ENCODE peak calls at places on chromosomes 6 and 20, in seven cellular contexts. One of them, this sample, is unnamed.

GRCh38 chr20:37315293-37316110 is 26.0 kb downstream of the MANBAL start:
- DNase-seq in AG10803: peak; percentile 87
- DNase-seq in body of pancreas: peak; percentile 33
- DNase-seq in astrocyte of the spinal cord: peak; percentile 61
- DNase-seq in left ventricle myocardium inferior: peak; percentile 86
- DNase-seq in ovary: peak; percentile 82
- DNase-seq in fibroblast of pulmonary artery: peak; percentile 76
- DNase-seq in this sample: no peak

GRCh38 chr6:90900034-90900433 is 313.2 kb upstream of the MAP3K7 start:
- DNase-seq in astrocyte of the spinal cord: no peak
- DNase-seq in fibroblast of pulmonary artery: no peak
- DNase-seq in ovary: no peak
- DNase-seq in left ventricle myocardium inferior: no peak
- DNase-seq in body of pancreas: no peak
- DNase-seq in AG10803: no peak
- DNase-seq in this sample: no peak

GRCh38 chr6:7636151-7636550 is 46.2 kb downstream of the SNRNP48 start:
- DNase-seq in left ventricle myocardium inferior: no peak
- DNase-seq in AG10803: no peak
- DNase-seq in ovary: no peak
- DNase-seq in astrocyte of the spinal cord: peak; percentile 19
- DNase-seq in body of pancreas: no peak
- DNase-seq in fibroblast of pulmonary artery: peak; percentile 30
- DNase-seq in this sample: no peak

GRCh38 chr6:106084106-106084963 is 1.8 kb upstream of the PRDM1 start:
- DNase-seq in left ventricle myocardium inferior: no peak
- DNase-seq in fibroblast of pulmonary artery: peak; percentile 69
- DNase-seq in AG10803: peak; percentile 94
- DNase-seq in astrocyte of the spinal cord: peak; percentile 86
- DNase-seq in ovary: no peak
- DNase-seq in body of pancreas: peak; percentile 23
- DNase-seq in this sample: peak; percentile 92

GRCh38 chr6:168774381-168774780 is 333.4 kb downstream of the SMOC2 start:
- DNase-seq in astrocyte of the spinal cord: no peak
- DNase-seq in body of pancreas: no peak
- DNase-seq in ovary: no peak
- DNase-seq in fibroblast of pulmonary artery: no peak
- DNase-seq in left ventricle myocardium inferior: no peak
- DNase-seq in AG10803: no peak
- DNase-seq in this sample: no peak

GRCh38 chr6:11868392-11868791 is 89.8 kb upstream of the ADTRP start:
- DNase-seq in astrocyte of the spinal cord: no peak
- DNase-seq in left ventricle myocardium inferior: no peak
- DNase-seq in ovary: no peak
- DNase-seq in fibroblast of pulmonary artery: no peak
- DNase-seq in AG10803: no peak
- DNase-seq in body of pancreas: no peak
- DNase-seq in this sample: no peak

GRCh38 chr20:16701296-16701695 is 28.5 kb upstream of the SNRPB2 start:
- DNase-seq in AG10803: peak; percentile 2
- DNase-seq in body of pancreas: peak; percentile 6
- DNase-seq in left ventricle myocardium inferior: no peak
- DNase-seq in astrocyte of the spinal cord: no peak
- DNase-seq in ovary: no peak
- DNase-seq in fibroblast of pulmonary artery: peak; percentile 1
- DNase-seq in this sample: no peak

GRCh38 chr6:135743476-135743875 is 108.0 kb upstream of the PDE7B start:
- DNase-seq in astrocyte of the spinal cord: no peak
- DNase-seq in body of pancreas: no peak
- DNase-seq in AG10803: no peak
- DNase-seq in fibroblast of pulmonary artery: no peak
- DNase-seq in ovary: no peak
- DNase-seq in left ventricle myocardium inferior: no peak
- DNase-seq in this sample: no peak

GRCh38 chr6:34656378-34657036 is 40.1 kb downstream of the ILRUN start:
- DNase-seq in left ventricle myocardium inferior: no peak
- DNase-seq in fibroblast of pulmonary artery: peak; percentile 60
- DNase-seq in astrocyte of the spinal cord: peak; percentile 38
- DNase-seq in AG10803: peak; percentile 81
- DNase-seq in body of pancreas: peak; percentile 76
- DNase-seq in ovary: no peak
- DNase-seq in this sample: no peak

GRCh38 chr6:3796396-3796795 is 44.9 kb upstream of the PXDC1 start:
- DNase-seq in body of pancreas: peak; percentile 50
- DNase-seq in astrocyte of the spinal cord: no peak
- DNase-seq in ovary: no peak
- DNase-seq in fibroblast of pulmonary artery: peak; percentile 69
- DNase-seq in AG10803: no peak
- DNase-seq in left ventricle myocardium inferior: peak; percentile 46
- DNase-seq in this sample: no peak

GRCh38 chr6:33620584-33621395 is at the start of gene ITPR3:
- DNase-seq in left ventricle myocardium inferior: peak; percentile 46
- DNase-seq in fibroblast of pulmonary artery: peak; percentile 92
- DNase-seq in body of pancreas: peak; percentile 72
- DNase-seq in astrocyte of the spinal cord: peak; percentile 46
- DNase-seq in AG10803: peak; percentile 78
- DNase-seq in ovary: peak; percentile 44
- DNase-seq in this sample: no peak

GRCh38 chr6:108699290-108700041 is 138.7 kb downstream of the FOXO3 start:
- DNase-seq in AG10803: no peak
- DNase-seq in left ventricle myocardium inferior: peak; percentile 53
- DNase-seq in body of pancreas: no peak
- DNase-seq in ovary: no peak
- DNase-seq in astrocyte of the spinal cord: peak; percentile 37
- DNase-seq in fibroblast of pulmonary artery: peak; percentile 68
- DNase-seq in this sample: no peak

GRCh38 chr6:20242397-20242796 is 30.1 kb upstream of the MBOAT1 start:
- DNase-seq in AG10803: no peak
- DNase-seq in left ventricle myocardium inferior: no peak
- DNase-seq in ovary: no peak
- DNase-seq in fibroblast of pulmonary artery: no peak
- DNase-seq in body of pancreas: no peak
- DNase-seq in astrocyte of the spinal cord: no peak
- DNase-seq in this sample: no peak

GRCh38 chr6:148979006-148979901 is 232.4 kb downstream of the UST start:
- DNase-seq in body of pancreas: no peak
- DNase-seq in astrocyte of the spinal cord: no peak
- DNase-seq in fibroblast of pulmonary artery: no peak
- DNase-seq in AG10803: peak; percentile 42
- DNase-seq in ovary: no peak
- DNase-seq in left ventricle myocardium inferior: no peak
- DNase-seq in this sample: no peak
- TF ChIP-seq CTCF in body of pancreas: no peak
- TF ChIP-seq CTCF in astrocyte of the spinal cord: no peak
- TF ChIP-seq CTCF in fibroblast of pulmonary artery: no peak
- TF ChIP-seq CTCF in AG10803: no peak
- TF ChIP-seq CTCF in ovary: no peak
- TF ChIP-seq CTCF in left ventricle myocardium inferior: no peak
- TF ChIP-seq CTCF in this sample: no peak

DNA sequence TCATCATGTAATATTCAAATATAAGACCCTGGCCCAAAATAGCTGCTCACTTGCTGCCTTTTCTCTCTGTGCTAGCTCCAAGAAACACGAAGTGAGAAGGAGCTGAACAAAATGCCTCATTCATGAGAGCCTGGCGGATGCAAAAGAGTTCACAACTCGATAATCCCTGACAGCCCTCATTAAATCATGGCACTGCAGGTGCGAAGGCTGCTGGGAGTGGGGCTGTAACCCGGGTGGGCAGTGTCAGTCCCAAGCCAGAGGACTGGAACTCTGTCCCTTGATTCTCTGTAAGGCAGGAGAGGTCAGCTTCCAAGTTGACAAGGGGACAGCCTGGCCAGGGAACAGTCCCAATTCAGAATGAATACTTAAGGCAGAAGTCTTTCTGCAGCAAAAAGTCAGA is 318.5 kb downstream of the CDC5L start:
- DNase-seq in body of pancreas: no peak
- DNase-seq in ovary: no peak
- DNase-seq in fibroblast of pulmonary artery: no peak
- DNase-seq in AG10803: no peak
- DNase-seq in left ventricle myocardium inferior: no peak
- DNase-seq in astrocyte of the spinal cord: no peak
- DNase-seq in this sample: no peak
- H3K4me3 ChIP-seq in body of pancreas: no peak overlapping the region
- H3K4me3 ChIP-seq in ovary: no peak overlapping the region
- H3K4me3 ChIP-seq in fibroblast of pulmonary artery: no peak overlapping the region
- H3K4me3 ChIP-seq in AG10803: no peak overlapping the region
- H3K4me3 ChIP-seq in left ventricle myocardium inferior: no peak overlapping the region
- H3K4me3 ChIP-seq in astrocyte of the spinal cord: no peak overlapping the region
- H3K4me3 ChIP-seq in this sample: no peak overlapping the region

DNA sequence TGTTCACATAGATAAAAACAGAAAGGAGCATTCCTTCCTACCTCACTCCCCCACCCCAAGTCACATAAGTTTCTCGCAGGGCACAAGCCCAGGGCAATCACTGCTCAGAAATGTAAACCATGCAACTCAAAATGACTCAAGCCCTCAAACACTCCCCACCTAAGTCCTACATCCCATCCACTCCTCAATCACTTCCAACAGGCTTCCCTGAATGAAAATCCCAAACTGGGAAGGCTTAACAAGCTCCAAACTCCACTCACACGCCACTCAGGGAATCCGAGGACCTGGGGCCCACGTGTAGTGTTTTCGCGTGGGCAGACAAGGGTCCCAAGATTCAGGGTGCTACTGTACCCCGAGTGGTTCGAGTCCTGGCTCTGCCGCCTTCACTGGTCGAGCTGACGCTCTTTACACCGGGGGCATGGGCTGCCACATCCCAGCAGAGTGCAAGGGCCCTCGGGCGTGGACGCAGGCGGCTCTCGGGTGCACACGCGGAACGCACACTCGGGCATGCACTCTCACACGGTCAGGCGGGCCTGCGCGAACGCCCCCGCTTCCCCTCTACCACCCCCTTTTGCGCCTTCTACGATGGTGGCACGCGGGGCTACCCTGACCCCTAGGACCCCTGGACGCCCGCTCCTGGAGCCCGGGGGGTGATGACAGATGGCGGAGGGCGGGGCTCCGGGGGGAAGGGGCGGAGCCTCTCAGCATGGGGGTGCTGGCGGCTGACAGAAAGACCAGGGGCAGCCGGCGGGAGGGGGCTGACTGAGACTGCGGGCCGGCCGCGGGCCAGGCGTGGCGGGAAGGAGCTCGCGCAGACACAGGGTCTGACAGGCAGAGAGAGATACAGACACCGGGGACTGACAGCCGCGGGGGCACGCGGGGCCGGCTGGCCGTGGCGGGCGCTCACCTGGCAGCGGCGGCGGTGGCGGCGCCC is 662 bp downstream of the ZHX3 start:
- DNase-seq in ovary: peak; percentile 85
- DNase-seq in left ventricle myocardium inferior: peak; percentile 87
- DNase-seq in astrocyte of the spinal cord: peak; percentile 85
- DNase-seq in fibroblast of pulmonary artery: peak; percentile 84
- DNase-seq in body of pancreas: peak; percentile 86
- DNase-seq in AG10803: peak; percentile 91
- DNase-seq in this sample: peak; percentile 61
- TF ChIP-seq CTCF in ovary: no peak
- TF ChIP-seq CTCF in left ventricle myocardium inferior: no peak
- TF ChIP-seq CTCF in astrocyte of the spinal cord: no peak
- TF ChIP-seq CTCF in fibroblast of pulmonary artery: no peak
- TF ChIP-seq CTCF in body of pancreas: no peak
- TF ChIP-seq CTCF in AG10803: no peak
- TF ChIP-seq CTCF in this sample: no peak

GRCh38 chr20:51594999-51595532 is 52.5 kb upstream of the NFATC2 start:
- DNase-seq in left ventricle myocardium inferior: peak; percentile 84
- DNase-seq in fibroblast of pulmonary artery: peak; percentile 92
- DNase-seq in ovary: peak; percentile 89
- DNase-seq in AG10803: peak; percentile 90
- DNase-seq in body of pancreas: peak; percentile 90
- DNase-seq in astrocyte of the spinal cord: peak; percentile 90
- DNase-seq in this sample: peak; percentile 29
- H3K4me3 ChIP-seq in left ventricle myocardium inferior: peak overlapping the region; percentile 12
- H3K4me3 ChIP-seq in fibroblast of pulmonary artery: no peak overlapping the region
- H3K4me3 ChIP-seq in ovary: no peak overlapping the region
- H3K4me3 ChIP-seq in AG10803: no peak overlapping the region
- H3K4me3 ChIP-seq in body of pancreas: no peak overlapping the region
- H3K4me3 ChIP-seq in astrocyte of the spinal cord: no peak overlapping the region
- H3K4me3 ChIP-seq in this sample: no peak overlapping the region

DNA sequence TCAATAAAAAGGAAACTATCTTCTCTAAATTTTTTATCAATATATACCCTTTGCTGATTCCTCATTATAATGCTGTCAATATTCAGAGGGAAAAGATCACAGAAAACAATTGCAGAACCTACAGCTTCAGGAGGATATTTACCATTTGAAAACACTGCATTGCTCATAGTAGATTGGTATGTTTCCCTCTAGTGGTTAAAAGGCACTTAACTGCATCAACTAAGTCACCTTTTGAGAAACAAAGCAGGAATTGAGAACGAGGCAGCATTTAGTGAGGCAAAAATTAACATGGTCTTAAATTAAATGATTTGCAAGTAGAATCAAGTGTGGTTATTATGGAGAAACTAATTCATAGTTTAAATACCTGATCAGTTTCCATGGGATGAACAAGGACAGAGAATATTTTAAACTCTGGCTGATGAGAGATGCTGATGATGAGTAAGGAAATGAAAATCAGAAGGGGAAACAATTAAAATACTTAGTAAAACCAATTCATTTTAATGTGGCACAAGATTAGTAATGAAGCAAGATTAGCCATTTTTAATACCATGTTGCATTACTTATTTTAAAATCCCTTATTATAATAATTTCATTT is 642.1 kb downstream of the EPHA7 start:
- DNase-seq in body of pancreas: no peak
- DNase-seq in astrocyte of the spinal cord: peak; percentile 53
- DNase-seq in ovary: no peak
- DNase-seq in fibroblast of pulmonary artery: peak; percentile 30
- DNase-seq in left ventricle myocardium inferior: no peak
- DNase-seq in AG10803: peak; percentile 15
- DNase-seq in this sample: no peak
- TF ChIP-seq CTCF in body of pancreas: no peak
- TF ChIP-seq CTCF in astrocyte of the spinal cord: peak; percentile 69
- TF ChIP-seq CTCF in ovary: no peak
- TF ChIP-seq CTCF in fibroblast of pulmonary artery: peak; percentile 43
- TF ChIP-seq CTCF in left ventricle myocardium inferior: peak; percentile 58
- TF ChIP-seq CTCF in AG10803: peak; percentile 42
- TF ChIP-seq CTCF in this sample: peak; percentile 78

GRCh38 chr6:22024973-22025467 is 271.8 kb downstream of the PRL start:
- DNase-seq in AG10803: no peak
- DNase-seq in astrocyte of the spinal cord: no peak
- DNase-seq in ovary: no peak
- DNase-seq in left ventricle myocardium inferior: no peak
- DNase-seq in body of pancreas: no peak
- DNase-seq in fibroblast of pulmonary artery: no peak
- DNase-seq in this sample: no peak

GRCh38 chr6:22027226-22027725 is 269.6 kb downstream of the PRL start:
- DNase-seq in astrocyte of the spinal cord: no peak
- DNase-seq in body of pancreas: no peak
- DNase-seq in left ventricle myocardium inferior: no peak
- DNase-seq in ovary: no peak
- DNase-seq in fibroblast of pulmonary artery: no peak
- DNase-seq in AG10803: no peak
- DNase-seq in this sample: no peak

GRCh38 chr6:22024004-22024403 is 272.8 kb downstream of the PRL start:
- DNase-seq in astrocyte of the spinal cord: no peak
- DNase-seq in fibroblast of pulmonary artery: no peak
- DNase-seq in AG10803: no peak
- DNase-seq in ovary: no peak
- DNase-seq in left ventricle myocardium inferior: no peak
- DNase-seq in body of pancreas: no peak
- DNase-seq in this sample: no peak

GRCh38 chr6:22026160-22026678 is 270.6 kb downstream of the PRL start:
- DNase-seq in left ventricle myocardium inferior: no peak
- DNase-seq in fibroblast of pulmonary artery: no peak
- DNase-seq in ovary: no peak
- DNase-seq in body of pancreas: no peak
- DNase-seq in astrocyte of the spinal cord: peak; percentile 18
- DNase-seq in AG10803: peak; percentile 24
- DNase-seq in this sample: no peak

GRCh38 chr6:22025468-22026159 is 271.2 kb downstream of the PRL start:
- DNase-seq in left ventricle myocardium inferior: no peak
- DNase-seq in astrocyte of the spinal cord: peak; percentile 87
- DNase-seq in fibroblast of pulmonary artery: peak; percentile 98
- DNase-seq in AG10803: peak; percentile 60
- DNase-seq in ovary: peak; percentile 26
- DNase-seq in body of pancreas: peak; percentile 5
- DNase-seq in this sample: no peak
- H3K4me3 ChIP-seq in left ventricle myocardium inferior: no peak overlapping the region
- H3K4me3 ChIP-seq in astrocyte of the spinal cord: no peak overlapping the region
- H3K4me3 ChIP-seq in fibroblast of pulmonary artery: no peak overlapping the region
- H3K4me3 ChIP-seq in AG10803: no peak overlapping the region
- H3K4me3 ChIP-seq in ovary: no peak overlapping the region
- H3K4me3 ChIP-seq in body of pancreas: no peak overlapping the region
- H3K4me3 ChIP-seq in this sample: no peak overlapping the region